ENCODE peak calls at places on chromosomes 1 and 21, in seven cellular contexts. K is fibroblast of pulmonary artery; B is activated naive CD8-positive, alpha-beta T cell treated with anti-CD3 and anti-CD28 coated beads, Interleukin-2, amount 50 U/mL, for 16 hours; J is left cardiac atrium; D is NCI-H460; E is non-pigmented ciliary epithelial cell; T is T-helper 9 cell. V is an unnamed sample.

GRCh38 chr1:185337221-185337620 is 20.2 kb upstream of the IVNS1ABP start:
- DNase-seq in E (no peak), D (no peak), J (no peak), B (no peak), K (peak), T (no peak), V (no peak)

GRCh38 chr1:26537951-26538352 is 8.4 kb downstream of the RPS6KA1 start:
- DNase-seq in D (no peak), K (peak), T (no peak), B (no peak), J (no peak), E (no peak), V (no peak)

GRCh38 chr1:177309884-177310283 is 139.1 kb downstream of the BRINP2 start:
- DNase-seq in E (no peak), J (no peak), B (no peak), D (no peak), K (no peak), T (no peak), V (no peak)

GRCh38 chr1:214476958-214477870 is 74.2 kb downstream of the PTPN14 start:
- DNase-seq in T (no peak), E (peak), K (peak), B (no peak), D (no peak), J (no peak), V (peak)

GRCh38 chr1:215957692-215958091 is 390.6 kb downstream of the KCTD3 start:
- DNase-seq in B (no peak), E (no peak), J (no peak), K (peak), T (no peak), D (no peak), V (no peak)

GRCh38 chr1:35807614-35808375 is at the start of gene AGO4:
- DNase-seq in B (no peak), K (peak), D (no peak), T (peak), E (no peak), J (peak), V (no peak)

GRCh38 chr1:7454895-7455784 is 316.0 kb upstream of the VAMP3 start:
- DNase-seq in B (no peak), D (no peak), E (no peak), K (no peak), T (no peak), J (no peak), V (no peak)

GRCh38 chr1:200035956-200036615 is 8.6 kb downstream of the NR5A2 start:
- DNase-seq in E (no peak), K (no peak), B (no peak), J (no peak), D (no peak), T (no peak), V (no peak)

GRCh38 chr1:184954232-184954995 is 19.9 kb downstream of the NIBAN1 start:
- DNase-seq in B (no peak), K (no peak), E (no peak), T (no peak), J (no peak), D (no peak), V (no peak)

GRCh38 chr1:95572962-95573361 is 339.0 kb downstream of the RWDD3 start:
- DNase-seq in B (no peak), J (no peak), T (no peak), K (no peak), D (no peak), E (no peak), V (no peak)

GRCh38 chr1:242824435-242824834 is 299.9 kb upstream of the PLD5 start:
- DNase-seq in K (peak), D (no peak), B (no peak), J (no peak), T (no peak), E (peak), V (no peak)

GRCh38 chr1:118973536-118974160 is 14.5 kb downstream of the TBX15 start:
- DNase-seq in T (no peak), E (no peak), B (no peak), D (no peak), K (no peak), J (no peak), V (no peak)

GRCh38 chr1:177048314-177049069 is 116.0 kb downstream of the ASTN1 start:
- DNase-seq in T (no peak), K (no peak), J (no peak), D (no peak), E (no peak), B (no peak), V (no peak)

GRCh38 chr1:248618878-248619277 is 16.0 kb downstream of the OR2T11 start:
- DNase-seq in E (no peak), D (peak), J (peak), B (peak), T (peak), K (peak), V (no peak)

GRCh38 chr1:230868736-230869385 is 540 bp upstream of the C1orf198 start:
- DNase-seq in B (no peak), D (peak), E (no peak), T (peak), K (peak), J (peak), V (no peak)

GRCh38 chr1:158203693-158204457 is 23.2 kb downstream of the CD1D start:
- DNase-seq in D (peak), J (no peak), E (peak), T (no peak), B (no peak), K (peak), V (peak)

GRCh38 chr1:117654485-117655219 is 48.8 kb downstream of the TENT5C start:
- DNase-seq in B (no peak), T (no peak), D (no peak), K (no peak), E (no peak), J (no peak), V (no peak)

GRCh38 chr1:13730751-13731482 is 30.9 kb downstream of the PRDM2 start:
- DNase-seq in D (no peak), K (no peak), E (no peak), B (peak), J (peak), T (peak), V (no peak)

GRCh38 chr1:164733070-164733469 is 174.1 kb downstream of the PBX1 start:
- DNase-seq in B (no peak), K (peak), T (no peak), J (no peak), E (peak), D (no peak), V (no peak)

GRCh38 chr21:16587141-16587570 is 857.4 kb downstream of the USP25 start:
- DNase-seq in J (peak), K (peak), E (no peak), B (no peak), D (peak), T (no peak), V (no peak)

GRCh38 chr1:38783659-38784229 is 75.8 kb downstream of the RRAGC start:
- DNase-seq in B (no peak), E (no peak), T (no peak), K (no peak), D (no peak), J (no peak), V (no peak)

GRCh38 chr1:169484683-169485426 is 889 bp downstream of the SLC19A2 start:
- DNase-seq in T (peak), D (peak), J (peak), E (no peak), K (peak), B (no peak), V (no peak)

GRCh38 chr1:213738658-213739057 is 249.1 kb upstream of the PROX1 start:
- DNase-seq in B (no peak), E (no peak), K (no peak), J (no peak), D (no peak), T (no peak), V (no peak)

V was measured in AG04449.